ENCODE peak calls at places on chromosomes 1 and 21, in four cellular contexts. A is heart right ventricle, U is H1, S is progenitor cell of endocrine pancreas. G is an unnamed sample.

GRCh38 chr1:38716229-38716628 is 143.3 kb downstream of the RRAGC start:
- DNase-seq in A (no peak), U (no peak), S (no peak), G (no peak)

GRCh38 chr1:208510192-208510952 is 266.2 kb upstream of the PLXNA2 start:
- DNase-seq in A (no peak), U (no peak), S (no peak), G (no peak)

GRCh38 chr1:23337869-23338268 is 6.2 kb downstream of the HNRNPR start:
- DNase-seq in A (no peak), U (no peak), S (no peak), G (no peak)

GRCh38 chr1:229087906-229088305 is 183.0 kb upstream of the RAB4A start:
- DNase-seq in A (no peak), U (no peak), S (no peak), G (no peak)

GRCh38 chr21:39613029-39613934 is 542 bp downstream of the B3GALT5 start:
- DNase-seq in A (no peak), U (peak), S (no peak), G (no peak)

GRCh38 chr1:98157524-98158293 is 236.9 kb upstream of the DPYD start:
- DNase-seq in A (no peak), U (no peak), S (no peak), G (no peak)

GRCh38 chr1:200699871-200700270 is 30.2 kb upstream of the DDX59 start:
- DNase-seq in A (no peak), U (no peak), S (no peak), G (no peak)

GRCh38 chr1:29688477-29689365 is 452.4 kb downstream of the PTPRU start:
- DNase-seq in A (no peak), U (no peak), S (no peak), G (peak)

GRCh38 chr1:228226956-228227791 is 19.3 kb downstream of the OBSCN start:
- DNase-seq in A (no peak), U (peak), S (no peak), G (no peak)

GRCh38 chr1:94247146-94248094 is 10.0 kb upstream of the ARHGAP29 start:
- DNase-seq in A (peak), U (peak), S (peak), G (peak)

GRCh38 chr1:29269356-29269755 is 33.0 kb downstream of the PTPRU start:
- DNase-seq in A (no peak), U (no peak), S (no peak), G (no peak)

GRCh38 chr1:56526571-56527174 is 52.7 kb downstream of the PLPP3 start:
- DNase-seq in A (no peak), U (no peak), S (no peak), G (peak)

GRCh38 chr1:230807029-230807428 is 59.8 kb downstream of the CAPN9 start:
- DNase-seq in A (peak), U (peak), S (no peak), G (no peak)

GRCh38 chr1:19922015-19922688 is 1.3 kb downstream of the PLA2G2E start:
- DNase-seq in A (no peak), U (no peak), S (no peak), G (no peak)

GRCh38 chr21:19326581-19327319 is 923.2 kb upstream of the TMPRSS15 start:
- DNase-seq in A (no peak), U (no peak), S (no peak), G (no peak)

GRCh38 chr1:53559854-53560571 is 100.8 kb downstream of the DMRTB1 start:
- DNase-seq in A (no peak), U (no peak), S (no peak), G (no peak)

GRCh38 chr21:14072761-14073535 is 137.8 kb downstream of the LIPI start:
- DNase-seq in A (no peak), U (no peak), S (no peak), G (peak)

GRCh38 chr1:238177960-238178359 is 287.2 kb upstream of the ZP4 start:
- DNase-seq in A (no peak), U (no peak), S (no peak), G (no peak)

GRCh38 chr21:42002421-42002958 is 7.7 kb downstream of the ZBTB21 start:
- DNase-seq in A (no peak), U (no peak), S (no peak), G (peak)

GRCh38 chr1:24929091-24929875 is 793 bp downstream of the RUNX3 start:
- DNase-seq in A (no peak), U (peak), S (no peak), G (no peak)

GRCh38 chr1:203402609-203403337 is 51.9 kb upstream of the FMOD start:
- DNase-seq in A (no peak), U (no peak), S (no peak), G (no peak)

GRCh38 chr1:219121634-219122033 is 52.0 kb upstream of the LYPLAL1 start:
- DNase-seq in A (no peak), U (no peak), S (no peak), G (no peak)

GRCh38 chr1:233710507-233710906 is 96.6 kb downstream of the KCNK1 start:
- DNase-seq in A (no peak), U (no peak), S (no peak), G (no peak)

GRCh38 chr1:87176514-87176913 is 152.2 kb upstream of the LMO4 start:
- DNase-seq in A (no peak), U (no peak), S (no peak), G (no peak)

GRCh38 chr1:108190686-108191416 is 9.3 kb downstream of the SLC25A24 start:
- DNase-seq in A (no peak), U (no peak), S (no peak), G (no peak)

GRCh38 chr1:235441159-235441685 is 63.0 kb downstream of the B3GALNT2 start:
- DNase-seq in A (no peak), U (no peak), S (no peak), G (no peak)

GRCh38 chr1:156927215-156928042 is 7.0 kb downstream of the LRRC71 start:
- DNase-seq in A (peak), U (peak), S (peak), G (peak)
- TF ChIP-seq CTCF in A (peak), U (peak), S (peak), G (peak)

GRCh38 chr1:169588785-169589485 is 2.7 kb upstream of the F5 start:
- DNase-seq in A (no peak), U (no peak), S (no peak), G (no peak)
- TF ChIP-seq CTCF in A (no peak), U (no peak), S (no peak), G (no peak)

GRCh38 chr1:184210822-184211221 is 159.3 kb downstream of the TSEN15 start:
- DNase-seq in A (no peak), U (no peak), S (no peak), G (no peak)
- TF ChIP-seq CTCF in A (no peak), U (no peak), S (no peak), G (no peak)

DNA sequence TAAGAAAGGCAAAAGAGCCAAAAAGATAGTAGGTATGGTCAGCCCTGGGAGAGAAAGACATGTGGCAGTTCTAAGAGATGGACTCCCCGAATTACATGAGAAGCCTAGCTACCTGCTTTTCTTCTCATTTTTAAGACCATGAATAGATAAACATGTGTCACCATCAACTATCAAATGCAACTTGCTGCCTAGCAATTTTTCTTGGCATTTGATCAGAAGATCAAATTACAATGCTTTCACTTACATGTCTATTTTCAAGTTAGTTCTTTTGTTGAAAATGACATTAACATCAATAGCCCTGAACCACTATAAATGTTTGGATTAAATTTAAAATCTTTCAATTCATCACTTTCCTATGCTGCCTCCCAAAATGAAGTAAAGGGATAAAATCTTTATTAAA is 212.3 kb downstream of the HHIPL2 start:
- DNase-seq in A (no peak), U (no peak), S (no peak), G (no peak)
- TF ChIP-seq CTCF in A (no peak), U (no peak), S (no peak), G (no peak)

GRCh38 chr1:85230305-85230977 is 29.0 kb downstream of the C1orf52 start:
- DNase-seq in A (no peak), U (no peak), S (no peak), G (no peak)
- TF ChIP-seq CTCF in A (peak), U (peak), S (peak), G (no peak)

DNA sequence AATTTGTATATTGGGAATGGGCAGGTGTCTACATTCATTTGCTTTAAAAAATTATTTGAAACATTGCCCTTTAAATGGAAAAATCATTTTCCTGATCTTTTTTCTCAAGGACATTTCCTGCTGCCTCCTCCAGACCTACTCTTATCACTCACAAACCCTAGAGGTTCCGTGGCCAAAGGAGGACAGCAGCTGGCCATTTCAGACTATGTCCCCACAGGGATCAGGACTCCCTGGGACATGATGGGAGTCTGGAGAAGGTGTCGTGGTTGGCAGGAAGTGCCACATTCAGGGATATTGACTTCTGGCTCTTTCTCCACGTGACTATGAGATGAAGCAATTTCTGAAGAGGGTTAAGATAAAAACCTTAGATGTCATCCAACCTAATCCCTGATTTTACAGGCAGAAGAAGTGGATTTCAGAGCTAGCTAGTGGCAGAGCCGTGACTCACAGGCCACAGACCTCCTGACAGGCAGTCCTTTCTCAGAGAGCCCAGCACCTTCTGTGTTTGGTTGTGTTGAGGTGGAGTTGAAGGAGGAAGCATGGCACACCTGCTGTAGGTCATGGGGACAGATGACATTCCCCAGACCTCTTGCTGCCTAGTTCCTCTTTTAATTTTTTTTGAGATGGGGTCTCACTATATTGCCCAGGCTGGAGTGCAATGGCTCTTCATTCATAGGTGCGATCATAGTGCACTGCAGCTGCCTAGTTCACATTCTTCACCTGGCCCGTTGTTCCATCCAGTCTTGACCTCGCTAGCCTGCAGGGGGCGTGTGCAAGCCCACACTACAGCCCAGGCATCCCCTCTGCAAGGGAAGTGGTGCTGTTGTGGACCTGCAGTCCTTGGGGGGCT is 25.5 kb upstream of the IL10 start:
- DNase-seq in A (no peak), U (peak), S (no peak), G (no peak)
- TF ChIP-seq CTCF in A (peak), U (peak), S (peak), G (peak)

DNA sequence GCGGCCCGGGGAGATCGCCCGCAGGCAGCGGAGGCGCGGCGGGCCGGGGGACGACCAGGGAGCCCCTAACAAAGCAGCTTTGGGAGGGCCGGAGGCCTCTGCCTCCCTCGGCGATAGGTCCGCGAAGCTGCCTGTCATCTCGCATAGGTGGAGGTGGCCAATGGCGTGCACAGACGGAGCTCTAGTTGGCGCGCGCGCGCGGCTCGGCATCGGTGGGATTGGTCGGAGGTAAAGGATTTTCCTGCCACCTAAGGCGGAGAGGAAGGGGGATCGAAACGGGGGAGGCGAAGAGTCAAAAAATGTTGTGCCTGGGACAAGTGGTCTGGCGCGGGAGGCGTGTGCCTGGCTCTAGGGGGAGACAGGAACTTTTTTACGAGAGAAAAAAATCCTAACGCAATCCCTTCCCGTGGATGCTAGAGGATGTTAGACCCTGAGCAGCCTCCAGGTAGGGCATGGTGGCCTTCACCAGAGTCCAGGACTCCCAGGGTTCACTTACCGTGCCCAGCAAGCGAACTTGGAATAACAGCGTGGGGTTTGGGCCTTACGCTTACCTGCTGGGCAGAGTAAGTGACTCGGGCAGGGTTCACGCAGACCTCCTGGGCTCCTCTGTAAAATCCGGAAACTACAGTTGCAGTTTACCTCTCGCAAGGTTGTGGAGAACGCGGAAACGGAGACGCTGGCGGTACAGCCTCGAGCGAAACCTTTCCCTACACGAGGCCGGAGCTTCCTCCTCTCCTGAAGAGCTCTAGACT is 99.9 kb upstream of the SOD1 start:
- DNase-seq in A (peak), U (peak), S (peak), G (peak)
- TF ChIP-seq CTCF in A (no peak), U (no peak), S (no peak), G (no peak)

GRCh38 chr1:36085126-36085525 is 1.2 kb downstream of the TEKT2 start:
- DNase-seq in A (no peak), U (no peak), S (no peak), G (no peak)

GRCh38 chr1:36087233-36088123 is 1.2 kb upstream of the ADPRS start:
- DNase-seq in A (no peak), U (no peak), S (no peak), G (no peak)

GRCh38 chr1:36084502-36085115 is 715 bp downstream of the TEKT2 start:
- DNase-seq in A (no peak), U (peak), S (no peak), G (no peak)

GRCh38 chr1:36086529-36087232 is 2.0 kb upstream of the ADPRS start:
- DNase-seq in A (no peak), U (no peak), S (no peak), G (no peak)

DNA sequence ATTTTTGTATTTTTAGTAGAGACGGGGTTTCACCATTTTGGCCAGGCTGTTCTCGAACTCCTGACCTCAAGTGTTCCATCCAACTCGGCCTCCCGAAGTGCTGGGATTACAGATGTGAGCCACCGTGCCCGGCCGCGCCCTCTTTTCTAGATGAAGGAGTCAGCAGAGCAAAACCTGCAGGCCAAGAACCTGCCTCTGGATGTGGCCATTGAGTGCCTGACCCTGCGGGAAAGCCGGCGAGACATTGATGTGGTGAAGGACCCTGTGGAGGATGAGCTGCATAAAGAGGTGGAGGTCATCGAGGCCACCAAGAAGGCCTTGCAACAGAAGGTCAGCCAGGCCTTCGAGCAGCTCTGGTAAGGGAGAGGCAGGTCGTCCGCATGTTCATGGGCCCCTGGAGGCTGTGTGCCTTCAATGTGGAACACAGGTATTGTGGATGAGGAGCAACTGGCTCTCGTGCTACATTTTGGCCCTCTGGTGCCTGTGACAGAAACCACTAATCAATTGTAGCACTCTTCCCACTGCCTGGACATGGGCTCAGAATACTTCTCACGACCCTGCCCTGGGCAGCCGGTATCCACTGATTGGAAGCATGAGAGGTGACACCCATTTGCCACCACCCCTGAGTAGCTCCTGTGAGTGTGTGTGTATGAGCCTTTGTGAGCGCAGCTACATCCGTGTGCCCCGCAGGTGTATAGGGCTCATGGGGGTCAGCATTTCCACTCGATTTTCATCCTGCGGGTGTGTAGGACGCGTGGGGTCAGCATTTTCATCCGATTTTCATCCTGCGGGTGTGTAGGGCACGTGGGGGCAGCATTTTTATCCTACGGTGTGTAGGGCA is 2.0 kb downstream of the TEKT2 start:
- DNase-seq in A (no peak), U (peak), S (no peak), G (no peak)
- TF ChIP-seq CTCF in A (no peak), U (no peak), S (no peak), G (no peak)